ENCODE peak calls at places on chromosomes 13 and 19, in six cellular contexts. One of them, this sample, is unnamed.

GRCh38 chr19:3700242-3701032 is at the start of gene PIP5K1C:
- DNase-seq in activated CD4-positive, alpha-beta T cell treated with anti-CD3 and anti-CD28 coated beads, Interleukin-2, amount 50 U/mL, for 1 hour: peak
- DNase-seq in stimulated activated CD8-positive, alpha-beta memory T cell treated with anti-CD3 and anti-CD28 coated beads, Interleukin-4, amount 100 ng/mL, for 1 hour: peak
- DNase-seq in mesenteric fat pad: peak
- DNase-seq in lower leg skin: peak
- DNase-seq in SK-MEL-5: peak
- DNase-seq in this sample: peak

GRCh38 chr13:21736926-21737325 is 66.1 kb downstream of the FGF9 start:
- DNase-seq in SK-MEL-5: no peak
- DNase-seq in mesenteric fat pad: no peak
- DNase-seq in stimulated activated CD8-positive, alpha-beta memory T cell treated with anti-CD3 and anti-CD28 coated beads, Interleukin-4, amount 100 ng/mL, for 1 hour: no peak
- DNase-seq in lower leg skin: no peak
- DNase-seq in activated CD4-positive, alpha-beta T cell treated with anti-CD3 and anti-CD28 coated beads, Interleukin-2, amount 50 U/mL, for 1 hour: no peak
- DNase-seq in this sample: no peak

GRCh38 chr13:25911020-25911419 is 140.8 kb downstream of the SHISA2 start:
- DNase-seq in lower leg skin: no peak
- DNase-seq in activated CD4-positive, alpha-beta T cell treated with anti-CD3 and anti-CD28 coated beads, Interleukin-2, amount 50 U/mL, for 1 hour: no peak
- DNase-seq in mesenteric fat pad: no peak
- DNase-seq in SK-MEL-5: no peak
- DNase-seq in stimulated activated CD8-positive, alpha-beta memory T cell treated with anti-CD3 and anti-CD28 coated beads, Interleukin-4, amount 100 ng/mL, for 1 hour: no peak
- DNase-seq in this sample: no peak

GRCh38 chr19:38852231-38853044 is 2.7 kb upstream of the HNRNPL start:
- DNase-seq in mesenteric fat pad: no peak
- DNase-seq in stimulated activated CD8-positive, alpha-beta memory T cell treated with anti-CD3 and anti-CD28 coated beads, Interleukin-4, amount 100 ng/mL, for 1 hour: no peak
- DNase-seq in lower leg skin: peak
- DNase-seq in SK-MEL-5: peak
- DNase-seq in activated CD4-positive, alpha-beta T cell treated with anti-CD3 and anti-CD28 coated beads, Interleukin-2, amount 50 U/mL, for 1 hour: peak
- DNase-seq in this sample: peak

GRCh38 chr19:48543121-48543710 is 8.8 kb upstream of the SULT2B1 start:
- DNase-seq in activated CD4-positive, alpha-beta T cell treated with anti-CD3 and anti-CD28 coated beads, Interleukin-2, amount 50 U/mL, for 1 hour: no peak
- DNase-seq in mesenteric fat pad: no peak
- DNase-seq in lower leg skin: no peak
- DNase-seq in stimulated activated CD8-positive, alpha-beta memory T cell treated with anti-CD3 and anti-CD28 coated beads, Interleukin-4, amount 100 ng/mL, for 1 hour: no peak
- DNase-seq in SK-MEL-5: no peak
- DNase-seq in this sample: peak

GRCh38 chr13:75739244-75739868 is 103.2 kb downstream of the LMO7 start:
- DNase-seq in mesenteric fat pad: no peak
- DNase-seq in activated CD4-positive, alpha-beta T cell treated with anti-CD3 and anti-CD28 coated beads, Interleukin-2, amount 50 U/mL, for 1 hour: no peak
- DNase-seq in stimulated activated CD8-positive, alpha-beta memory T cell treated with anti-CD3 and anti-CD28 coated beads, Interleukin-4, amount 100 ng/mL, for 1 hour: no peak
- DNase-seq in SK-MEL-5: no peak
- DNase-seq in lower leg skin: no peak
- DNase-seq in this sample: no peak

GRCh38 chr19:35346193-35347052 is 1.3 kb upstream of the FFAR1 start:
- DNase-seq in stimulated activated CD8-positive, alpha-beta memory T cell treated with anti-CD3 and anti-CD28 coated beads, Interleukin-4, amount 100 ng/mL, for 1 hour: peak
- DNase-seq in activated CD4-positive, alpha-beta T cell treated with anti-CD3 and anti-CD28 coated beads, Interleukin-2, amount 50 U/mL, for 1 hour: peak
- DNase-seq in lower leg skin: peak
- DNase-seq in SK-MEL-5: no peak
- DNase-seq in mesenteric fat pad: peak
- DNase-seq in this sample: no peak

GRCh38 chr13:32846020-32846451 is 170.2 kb upstream of the KL start:
- DNase-seq in activated CD4-positive, alpha-beta T cell treated with anti-CD3 and anti-CD28 coated beads, Interleukin-2, amount 50 U/mL, for 1 hour: no peak
- DNase-seq in SK-MEL-5: no peak
- DNase-seq in stimulated activated CD8-positive, alpha-beta memory T cell treated with anti-CD3 and anti-CD28 coated beads, Interleukin-4, amount 100 ng/mL, for 1 hour: no peak
- DNase-seq in mesenteric fat pad: no peak
- DNase-seq in lower leg skin: no peak
- DNase-seq in this sample: no peak

GRCh38 chr19:14577885-14578427 is 4.9 kb upstream of the CLEC17A start:
- DNase-seq in lower leg skin: no peak
- DNase-seq in SK-MEL-5: peak
- DNase-seq in activated CD4-positive, alpha-beta T cell treated with anti-CD3 and anti-CD28 coated beads, Interleukin-2, amount 50 U/mL, for 1 hour: no peak
- DNase-seq in mesenteric fat pad: no peak
- DNase-seq in stimulated activated CD8-positive, alpha-beta memory T cell treated with anti-CD3 and anti-CD28 coated beads, Interleukin-4, amount 100 ng/mL, for 1 hour: no peak
- DNase-seq in this sample: no peak

GRCh38 chr13:21913010-21913409 is 242.1 kb downstream of the FGF9 start:
- DNase-seq in mesenteric fat pad: no peak
- DNase-seq in stimulated activated CD8-positive, alpha-beta memory T cell treated with anti-CD3 and anti-CD28 coated beads, Interleukin-4, amount 100 ng/mL, for 1 hour: no peak
- DNase-seq in activated CD4-positive, alpha-beta T cell treated with anti-CD3 and anti-CD28 coated beads, Interleukin-2, amount 50 U/mL, for 1 hour: no peak
- DNase-seq in SK-MEL-5: peak
- DNase-seq in lower leg skin: no peak
- DNase-seq in this sample: no peak

GRCh38 chr19:51980116-51980736 is 6.4 kb downstream of the ZNF350 start:
- DNase-seq in activated CD4-positive, alpha-beta T cell treated with anti-CD3 and anti-CD28 coated beads, Interleukin-2, amount 50 U/mL, for 1 hour: no peak
- DNase-seq in mesenteric fat pad: no peak
- DNase-seq in SK-MEL-5: no peak
- DNase-seq in stimulated activated CD8-positive, alpha-beta memory T cell treated with anti-CD3 and anti-CD28 coated beads, Interleukin-4, amount 100 ng/mL, for 1 hour: no peak
- DNase-seq in lower leg skin: no peak
- DNase-seq in this sample: no peak

GRCh38 chr19:18612051-18612771 is 459 bp upstream of the TMEM59L start:
- DNase-seq in SK-MEL-5: no peak
- DNase-seq in mesenteric fat pad: no peak
- DNase-seq in activated CD4-positive, alpha-beta T cell treated with anti-CD3 and anti-CD28 coated beads, Interleukin-2, amount 50 U/mL, for 1 hour: no peak
- DNase-seq in lower leg skin: no peak
- DNase-seq in stimulated activated CD8-positive, alpha-beta memory T cell treated with anti-CD3 and anti-CD28 coated beads, Interleukin-4, amount 100 ng/mL, for 1 hour: no peak
- DNase-seq in this sample: no peak

GRCh38 chr19:6828306-6828697 is 55.8 kb downstream of the VAV1 start:
- DNase-seq in lower leg skin: peak
- DNase-seq in stimulated activated CD8-positive, alpha-beta memory T cell treated with anti-CD3 and anti-CD28 coated beads, Interleukin-4, amount 100 ng/mL, for 1 hour: no peak
- DNase-seq in activated CD4-positive, alpha-beta T cell treated with anti-CD3 and anti-CD28 coated beads, Interleukin-2, amount 50 U/mL, for 1 hour: no peak
- DNase-seq in SK-MEL-5: no peak
- DNase-seq in mesenteric fat pad: peak
- DNase-seq in this sample: no peak

GRCh38 chr13:51246411-51247298 is 24.5 kb downstream of the FAM124A start:
- DNase-seq in lower leg skin: no peak
- DNase-seq in activated CD4-positive, alpha-beta T cell treated with anti-CD3 and anti-CD28 coated beads, Interleukin-2, amount 50 U/mL, for 1 hour: no peak
- DNase-seq in stimulated activated CD8-positive, alpha-beta memory T cell treated with anti-CD3 and anti-CD28 coated beads, Interleukin-4, amount 100 ng/mL, for 1 hour: no peak
- DNase-seq in SK-MEL-5: no peak
- DNase-seq in mesenteric fat pad: no peak
- DNase-seq in this sample: no peak

GRCh38 chr19:33641261-33641660 is 19.5 kb downstream of the CHST8 start:
- DNase-seq in SK-MEL-5: no peak
- DNase-seq in lower leg skin: no peak
- DNase-seq in stimulated activated CD8-positive, alpha-beta memory T cell treated with anti-CD3 and anti-CD28 coated beads, Interleukin-4, amount 100 ng/mL, for 1 hour: no peak
- DNase-seq in mesenteric fat pad: peak
- DNase-seq in activated CD4-positive, alpha-beta T cell treated with anti-CD3 and anti-CD28 coated beads, Interleukin-2, amount 50 U/mL, for 1 hour: no peak
- DNase-seq in this sample: no peak

GRCh38 chr19:43464089-43464775 is 1.2 kb downstream of the LYPD3 start:
- DNase-seq in activated CD4-positive, alpha-beta T cell treated with anti-CD3 and anti-CD28 coated beads, Interleukin-2, amount 50 U/mL, for 1 hour: no peak
- DNase-seq in mesenteric fat pad: peak
- DNase-seq in SK-MEL-5: no peak
- DNase-seq in lower leg skin: peak
- DNase-seq in stimulated activated CD8-positive, alpha-beta memory T cell treated with anti-CD3 and anti-CD28 coated beads, Interleukin-4, amount 100 ng/mL, for 1 hour: no peak
- DNase-seq in this sample: no peak

GRCh38 chr13:61880576-61881283 is 465.1 kb upstream of the PCDH20 start:
- DNase-seq in mesenteric fat pad: no peak
- DNase-seq in lower leg skin: no peak
- DNase-seq in SK-MEL-5: peak
- DNase-seq in stimulated activated CD8-positive, alpha-beta memory T cell treated with anti-CD3 and anti-CD28 coated beads, Interleukin-4, amount 100 ng/mL, for 1 hour: no peak
- DNase-seq in activated CD4-positive, alpha-beta T cell treated with anti-CD3 and anti-CD28 coated beads, Interleukin-2, amount 50 U/mL, for 1 hour: no peak
- DNase-seq in this sample: no peak

GRCh38 chr13:70128098-70128497 is 19.8 kb upstream of the KLHL1 start:
- DNase-seq in activated CD4-positive, alpha-beta T cell treated with anti-CD3 and anti-CD28 coated beads, Interleukin-2, amount 50 U/mL, for 1 hour: no peak
- DNase-seq in stimulated activated CD8-positive, alpha-beta memory T cell treated with anti-CD3 and anti-CD28 coated beads, Interleukin-4, amount 100 ng/mL, for 1 hour: no peak
- DNase-seq in mesenteric fat pad: no peak
- DNase-seq in lower leg skin: no peak
- DNase-seq in SK-MEL-5: no peak
- DNase-seq in this sample: no peak

GRCh38 chr19:19597809-19598306 is 20.6 kb downstream of the PBX4 start:
- DNase-seq in mesenteric fat pad: no peak
- DNase-seq in activated CD4-positive, alpha-beta T cell treated with anti-CD3 and anti-CD28 coated beads, Interleukin-2, amount 50 U/mL, for 1 hour: peak
- DNase-seq in stimulated activated CD8-positive, alpha-beta memory T cell treated with anti-CD3 and anti-CD28 coated beads, Interleukin-4, amount 100 ng/mL, for 1 hour: no peak
- DNase-seq in SK-MEL-5: no peak
- DNase-seq in lower leg skin: no peak
- DNase-seq in this sample: no peak

GRCh38 chr13:51797664-51798488 is 6.1 kb downstream of the DHRS12 start:
- DNase-seq in activated CD4-positive, alpha-beta T cell treated with anti-CD3 and anti-CD28 coated beads, Interleukin-2, amount 50 U/mL, for 1 hour: peak
- DNase-seq in stimulated activated CD8-positive, alpha-beta memory T cell treated with anti-CD3 and anti-CD28 coated beads, Interleukin-4, amount 100 ng/mL, for 1 hour: peak
- DNase-seq in mesenteric fat pad: no peak
- DNase-seq in lower leg skin: no peak
- DNase-seq in SK-MEL-5: peak
- DNase-seq in this sample: peak

GRCh38 chr13:44276061-44276460 is 97.6 kb upstream of the SERP2 start:
- DNase-seq in stimulated activated CD8-positive, alpha-beta memory T cell treated with anti-CD3 and anti-CD28 coated beads, Interleukin-4, amount 100 ng/mL, for 1 hour: no peak
- DNase-seq in SK-MEL-5: no peak
- DNase-seq in activated CD4-positive, alpha-beta T cell treated with anti-CD3 and anti-CD28 coated beads, Interleukin-2, amount 50 U/mL, for 1 hour: no peak
- DNase-seq in mesenteric fat pad: no peak
- DNase-seq in lower leg skin: peak
- DNase-seq in this sample: no peak

GRCh38 chr19:13099073-13099999 is 3.3 kb downstream of the LYL1 start:
- DNase-seq in stimulated activated CD8-positive, alpha-beta memory T cell treated with anti-CD3 and anti-CD28 coated beads, Interleukin-4, amount 100 ng/mL, for 1 hour: peak
- DNase-seq in activated CD4-positive, alpha-beta T cell treated with anti-CD3 and anti-CD28 coated beads, Interleukin-2, amount 50 U/mL, for 1 hour: peak
- DNase-seq in SK-MEL-5: no peak
- DNase-seq in lower leg skin: no peak
- DNase-seq in mesenteric fat pad: no peak
- DNase-seq in this sample: no peak

GRCh38 chr19:35991731-35992450 is 3.1 kb upstream of the SDHAF1 start:
- DNase-seq in stimulated activated CD8-positive, alpha-beta memory T cell treated with anti-CD3 and anti-CD28 coated beads, Interleukin-4, amount 100 ng/mL, for 1 hour: no peak
- DNase-seq in mesenteric fat pad: no peak
- DNase-seq in SK-MEL-5: no peak
- DNase-seq in lower leg skin: no peak
- DNase-seq in activated CD4-positive, alpha-beta T cell treated with anti-CD3 and anti-CD28 coated beads, Interleukin-2, amount 50 U/mL, for 1 hour: no peak
- DNase-seq in this sample: no peak

GRCh38 chr13:88000239-88000638 is 329.1 kb downstream of the SLITRK5 start:
- DNase-seq in lower leg skin: no peak
- DNase-seq in mesenteric fat pad: no peak
- DNase-seq in stimulated activated CD8-positive, alpha-beta memory T cell treated with anti-CD3 and anti-CD28 coated beads, Interleukin-4, amount 100 ng/mL, for 1 hour: no peak
- DNase-seq in activated CD4-positive, alpha-beta T cell treated with anti-CD3 and anti-CD28 coated beads, Interleukin-2, amount 50 U/mL, for 1 hour: no peak
- DNase-seq in SK-MEL-5: peak
- DNase-seq in this sample: peak